ENCODE peak calls at places on chromosome 9, in five cellular contexts. H, Z, X, P and D are unnamed samples.

GRCh38 chr9:95778957-95779356 is 96.5 kb upstream of the ERCC6L2 start:
- DNase-seq in Z (peak), H (peak), X (peak), P (no peak), D (no peak)

GRCh38 chr9:16869961-16870605 is 387 bp downstream of the BNC2 start:
- DNase-seq in Z (no peak), X (no peak), P (peak), H (peak), D (no peak)

GRCh38 chr9:111622626-111623025 is 8.5 kb upstream of the DNAJC25 start:
- DNase-seq in P (no peak), X (peak), H (peak), Z (peak), D (peak)

GRCh38 chr9:125820100-125820804 is 73.1 kb downstream of the PBX3 start:
- DNase-seq in Z (no peak), P (no peak), X (no peak), H (no peak), D (no peak)

GRCh38 chr9:89801723-89802680 is 197.2 kb downstream of the GADD45G start:
- DNase-seq in X (no peak), P (no peak), H (no peak), Z (no peak), D (no peak)

GRCh38 chr9:19699757-19700156 is 89.1 kb downstream of the SLC24A2 start:
- DNase-seq in P (no peak), Z (peak), H (no peak), X (no peak), D (no peak)

GRCh38 chr9:13787234-13787833 is 507.8 kb upstream of the MPDZ start:
- DNase-seq in H (no peak), X (peak), P (no peak), Z (no peak), D (no peak)

GRCh38 chr9:111952559-111952958 is 55.9 kb downstream of the UGCG start:
- DNase-seq in P (no peak), X (no peak), H (no peak), Z (peak), D (no peak)

GRCh38 chr9:76373173-76373771 is 21.0 kb downstream of the RFK start:
- DNase-seq in Z (peak), X (peak), P (no peak), H (peak), D (peak)

GRCh38 chr9:113935677-113936380 is 59.7 kb downstream of the ZNF618 start:
- DNase-seq in Z (no peak), P (no peak), H (no peak), X (peak), D (no peak)

GRCh38 chr9:90546200-90546599 is 96.4 kb downstream of the DIRAS2 start:
- DNase-seq in P (no peak), H (no peak), Z (peak), X (no peak), D (no peak)

GRCh38 chr9:98356326-98356725 is 100.9 kb upstream of the TBC1D2 start:
- DNase-seq in X (no peak), Z (no peak), P (no peak), H (no peak), D (no peak)

GRCh38 chr9:93254806-93255519 is 71.0 kb downstream of the WNK2 start:
- DNase-seq in Z (no peak), P (peak), X (no peak), H (no peak), D (no peak)

GRCh38 chr9:6239048-6239461 is 23.4 kb downstream of the IL33 start:
- DNase-seq in P (no peak), H (no peak), X (no peak), Z (no peak), D (no peak)

GRCh38 chr9:91146391-91147019 is 215.2 kb downstream of the AUH start:
- DNase-seq in Z (no peak), H (no peak), P (no peak), X (no peak), D (no peak)

GRCh38 chr9:33124046-33124445 is 43.1 kb downstream of the B4GALT1 start:
- DNase-seq in P (no peak), X (no peak), H (no peak), Z (no peak), D (no peak)

GRCh38 chr9:2655411-2655901 is 33.9 kb downstream of the VLDLR start:
- DNase-seq in Z (peak), X (no peak), P (no peak), H (no peak), D (peak)

GRCh38 chr9:13318027-13318426 is 38.5 kb upstream of the MPDZ start:
- DNase-seq in X (no peak), P (no peak), Z (no peak), H (no peak), D (no peak)

GRCh38 chr9:19788152-19788551 is 685 bp downstream of the SLC24A2 start:
- DNase-seq in X (no peak), H (no peak), Z (no peak), P (peak), D (no peak)

GRCh38 chr9:114588671-114589526 is 1.3 kb downstream of the ATP6V1G1 start:
- DNase-seq in H (no peak), X (no peak), Z (peak), P (no peak), D (no peak)